ENCODE peak calls at places on chromosomes 13 and 19, in six cellular contexts. Y is cardiac muscle cell, T is AG09319, J is natural killer cell, N is HL-60, P is psoas muscle. H is an unnamed sample.

GRCh38 chr13:98977568-98978270 is at the start of gene DOCK9:
- DNase-seq in Y (peak), T (no peak), J (no peak), N (no peak), P (peak), H (no peak)

GRCh38 chr13:37138169-37138568 is 32.7 kb upstream of the CSNK1A1L start:
- DNase-seq in Y (peak), T (no peak), J (no peak), N (no peak), P (no peak), H (no peak)

GRCh38 chr13:43346427-43346826 is 323.0 kb downstream of the DNAJC15 start:
- DNase-seq in Y (peak), T (no peak), J (no peak), N (no peak), P (no peak), H (no peak)

GRCh38 chr13:99403458-99403971 is 96.3 kb upstream of the GPR183 start:
- DNase-seq in Y (no peak), T (no peak), J (peak), N (no peak), P (no peak), H (no peak)

GRCh38 chr13:23541221-23541620 is 29.0 kb upstream of the TNFRSF19 start:
- DNase-seq in Y (no peak), T (no peak), J (no peak), N (no peak), P (no peak), H (no peak)

GRCh38 chr13:73215807-73216206 is 157.0 kb downstream of the KLF5 start:
- DNase-seq in Y (peak), T (no peak), J (no peak), N (no peak), P (no peak), H (no peak)

GRCh38 chr19:33639034-33639681 is 17.4 kb downstream of the CHST8 start:
- DNase-seq in Y (no peak), T (no peak), J (no peak), N (no peak), P (no peak), H (no peak)

GRCh38 chr13:24220086-24220703 is 59.7 kb downstream of the SPATA13 start:
- DNase-seq in Y (peak), T (peak), J (no peak), N (peak), P (no peak), H (no peak)

GRCh38 chr13:83825676-83826075 is 56.6 kb downstream of the SLITRK1 start:
- DNase-seq in Y (no peak), T (no peak), J (no peak), N (no peak), P (no peak), H (no peak)

GRCh38 chr13:72258340-72258981 is 391.5 kb upstream of the DACH1 start:
- DNase-seq in Y (no peak), T (no peak), J (no peak), N (no peak), P (no peak), H (no peak)

GRCh38 chr19:2775556-2776430 is 7.3 kb downstream of the SGTA start:
- DNase-seq in Y (peak), T (no peak), J (peak), N (peak), P (peak), H (peak)

GRCh38 chr13:41547253-41548000 is 90.1 kb downstream of the RGCC start:
- DNase-seq in Y (peak), T (no peak), J (no peak), N (no peak), P (peak), H (no peak)

GRCh38 chr13:20475927-20476691 is 49.5 kb downstream of the CRYL1 start:
- DNase-seq in Y (no peak), T (no peak), J (peak), N (peak), P (no peak), H (no peak)

GRCh38 chr13:23985846-23986245 is 88.5 kb upstream of the C1QTNF9B start:
- DNase-seq in Y (no peak), T (no peak), J (no peak), N (no peak), P (no peak), H (no peak)

GRCh38 chr19:2547721-2548120 is 71.8 kb downstream of the GADD45B start:
- DNase-seq in Y (no peak), T (no peak), J (no peak), N (no peak), P (no peak), H (no peak)

GRCh38 chr19:12163841-12164240 is 945 bp downstream of the ZNF136 start:
- DNase-seq in Y (no peak), T (no peak), J (no peak), N (peak), P (no peak), H (no peak)

GRCh38 chr13:34040863-34041262 is 222.9 kb downstream of the RFC3 start:
- DNase-seq in Y (no peak), T (no peak), J (no peak), N (no peak), P (no peak), H (no peak)

GRCh38 chr13:52085416-52085815 is 43.5 kb downstream of the NEK5 start:
- DNase-seq in Y (peak), T (no peak), J (no peak), N (no peak), P (no peak), H (no peak)

GRCh38 chr19:41225238-41226052 is 6.4 kb downstream of the AXL start:
- DNase-seq in Y (peak), T (peak), J (no peak), N (no peak), P (peak), H (peak)

GRCh38 chr13:51838235-51838846 is 6.6 kb downstream of the TMEM272 start:
- DNase-seq in Y (peak), T (no peak), J (no peak), N (no peak), P (no peak), H (no peak)

GRCh38 chr19:18475004-18475453 is 37.1 kb upstream of the ISYNA1 start:
- DNase-seq in Y (no peak), T (no peak), J (no peak), N (no peak), P (no peak), H (no peak)

GRCh38 chr19:18985257-18985656 is 44.2 kb upstream of the HOMER3 start:
- DNase-seq in Y (peak), T (no peak), J (no peak), N (peak), P (no peak), H (peak)

GRCh38 chr13:31614073-31614472 is 125.3 kb upstream of the RXFP2 start:
- DNase-seq in Y (no peak), T (no peak), J (no peak), N (no peak), P (no peak), H (no peak)

GRCh38 chr13:49936943-49937273 is 768 bp upstream of the SPRYD7 start:
- DNase-seq in Y (peak), T (no peak), J (no peak), N (peak), P (no peak), H (no peak)

GRCh38 chr13:39129253-39129652 is 91.0 kb downstream of the NHLRC3 start:
- DNase-seq in Y (no peak), T (no peak), J (no peak), N (no peak), P (no peak), H (no peak)

GRCh38 chr13:90171649-90172048 is 1175.8 kb upstream of the MIR17HG start:
- DNase-seq in Y (peak), T (no peak), J (no peak), N (no peak), P (no peak), H (no peak)

GRCh38 chr19:35905178-35905727 is 2.8 kb downstream of the TYROBP start:
- DNase-seq in Y (no peak), T (no peak), J (no peak), N (no peak), P (no peak), H (no peak)

GRCh38 chr19:5011476-5012238 is 42.7 kb downstream of the KDM4B start:
- DNase-seq in Y (no peak), T (no peak), J (no peak), N (no peak), P (no peak), H (no peak)

GRCh38 chr13:99959538-99960230 is 11.9 kb downstream of the ZIC5 start:
- DNase-seq in Y (no peak), T (no peak), J (no peak), N (no peak), P (no peak), H (no peak)

GRCh38 chr19:14413355-14413754 is 5.8 kb downstream of the DDX39A start:
- DNase-seq in Y (no peak), T (no peak), J (no peak), N (no peak), P (no peak), H (no peak)

GRCh38 chr13:31765441-31765840 is 26.1 kb downstream of the RXFP2 start:
- DNase-seq in Y (peak), T (no peak), J (no peak), N (no peak), P (no peak), H (no peak)

GRCh38 chr13:54449922-54450321 is 1421.3 kb downstream of the OLFM4 start:
- DNase-seq in Y (no peak), T (no peak), J (no peak), N (no peak), P (no peak), H (no peak)

GRCh38 chr19:42252365-42253244 is 2.3 kb downstream of the ERF start:
- DNase-seq in Y (peak), T (no peak), J (no peak), N (peak), P (no peak), H (no peak)

GRCh38 chr19:925912-926594 is at the start of gene ARID3A:
- DNase-seq in Y (peak), T (no peak), J (no peak), N (peak), P (no peak), H (peak)

GRCh38 chr13:44191504-44192171 is 182.0 kb upstream of the SERP2 start:
- DNase-seq in Y (peak), T (peak), J (no peak), N (peak), P (peak), H (no peak)

GRCh38 chr13:72886272-72887062 is 104.5 kb downstream of the PIBF1 start:
- DNase-seq in Y (peak), T (no peak), J (no peak), N (no peak), P (no peak), H (no peak)

GRCh38 chr13:40910324-40911050 is 108.6 kb downstream of the ELF1 start:
- DNase-seq in Y (peak), T (no peak), J (no peak), N (no peak), P (no peak), H (no peak)

GRCh38 chr19:12777217-12778019 is 2.1 kb upstream of the HOOK2 start:
- DNase-seq in Y (peak), T (no peak), J (peak), N (peak), P (peak), H (peak)

GRCh38 chr13:100491164-100491847 is 97.3 kb downstream of the GGACT start:
- DNase-seq in Y (peak), T (no peak), J (no peak), N (no peak), P (peak), H (no peak)

DNA sequence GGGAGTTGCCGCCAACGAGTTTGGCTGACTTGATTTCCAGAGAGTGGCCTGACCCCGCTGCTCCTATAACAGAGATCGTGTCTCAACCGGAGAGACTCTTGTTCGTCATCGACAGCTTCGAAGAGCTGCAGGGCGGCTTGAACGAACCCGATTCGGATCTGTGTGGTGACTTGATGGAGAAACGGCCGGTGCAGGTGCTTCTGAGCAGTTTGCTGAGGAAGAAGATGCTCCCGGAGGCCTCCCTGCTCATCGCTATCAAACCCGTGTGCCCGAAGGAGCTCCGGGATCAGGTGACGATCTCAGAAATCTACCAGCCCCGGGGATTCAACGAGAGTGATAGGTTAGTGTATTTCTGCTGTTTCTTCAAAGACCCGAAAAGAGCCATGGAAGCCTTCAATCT is 21.6 kb downstream of the NLRP4 start:
- DNase-seq in Y (no peak), T (no peak), J (no peak), N (no peak), P (no peak), H (no peak)
- TF ChIP-seq CTCF in Y (no peak), T (no peak), J (no peak), N (no peak), P (no peak), H (no peak)

GRCh38 chr13:26971990-26972888 is 199.4 kb downstream of the USP12 start:
- DNase-seq in Y (peak), T (no peak), J (no peak), N (peak), P (no peak), H (no peak)
- TF ChIP-seq CTCF in Y (peak), T (peak), J (no peak), N (peak), P (no peak), H (peak)

GRCh38 chr19:39413903-39414608 is 1.6 kb downstream of the PLEKHG2 start:
- DNase-seq in Y (no peak), T (no peak), J (no peak), N (no peak), P (no peak), H (no peak)
- TF ChIP-seq CTCF in Y (peak), T (peak), J (no peak), N (no peak), P (no peak), H (no peak)

GRCh38 chr19:10756791-10757190 is 38.9 kb downstream of the DNM2 start:
- DNase-seq in Y (no peak), T (no peak), J (no peak), N (no peak), P (no peak), H (no peak)
- TF ChIP-seq CTCF in Y (no peak), T (no peak), J (no peak), N (no peak), P (no peak), H (no peak)

GRCh38 chr19:16202320-16203255 is 4.9 kb downstream of the AP1M1 start:
- DNase-seq in Y (no peak), T (peak), J (no peak), N (no peak), P (no peak), H (peak)

GRCh38 chr19:16199275-16199932 is 1.7 kb downstream of the AP1M1 start:
- DNase-seq in Y (no peak), T (no peak), J (no peak), N (no peak), P (no peak), H (peak)

GRCh38 chr19:16200776-16201391 is 3.2 kb downstream of the AP1M1 start:
- DNase-seq in Y (no peak), T (no peak), J (no peak), N (no peak), P (no peak), H (peak)

GRCh38 chr19:16198363-16198636 is 589 bp downstream of the AP1M1 start:
- DNase-seq in Y (no peak), T (no peak), J (no peak), N (no peak), P (no peak), H (peak)

DNA sequence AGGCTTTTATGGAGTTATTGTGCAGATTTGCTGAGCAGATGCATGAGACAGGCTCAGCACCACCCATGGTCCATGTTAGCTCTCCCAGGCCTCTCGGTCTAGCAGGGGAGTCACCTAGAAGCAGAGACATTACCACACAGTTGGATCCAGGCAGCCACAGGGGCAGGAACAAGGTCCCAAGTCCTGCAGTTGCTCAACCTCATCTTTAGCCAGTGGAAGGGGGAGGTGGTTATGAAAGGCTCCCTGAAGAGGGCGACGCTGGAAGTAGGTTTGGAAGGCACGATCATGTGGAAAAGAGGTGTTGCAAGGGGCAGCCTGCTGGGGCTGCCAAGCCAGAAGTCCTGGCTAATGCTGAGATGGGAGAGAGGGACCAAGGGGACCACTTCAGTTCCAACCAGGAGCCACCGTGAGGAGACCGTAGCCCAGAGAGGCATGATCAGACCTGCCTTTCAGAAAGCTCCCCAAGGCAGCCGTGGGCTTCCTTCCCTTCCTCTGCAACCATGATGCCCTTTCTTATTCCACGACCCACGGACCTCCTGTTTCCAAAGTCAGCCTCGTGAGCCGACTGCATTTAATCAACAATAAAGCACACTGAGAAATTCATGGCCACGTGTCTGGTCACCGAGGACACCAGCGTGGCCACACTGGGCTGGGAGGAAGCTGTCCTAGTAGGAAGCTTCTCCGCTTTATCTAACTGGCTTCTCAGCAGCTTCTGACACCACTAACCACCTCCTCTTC is 2.5 kb downstream of the AP1M1 start:
- DNase-seq in Y (peak), T (no peak), J (no peak), N (peak), P (peak), H (peak)
- TF ChIP-seq CTCF in Y (peak), T (no peak), J (no peak), N (no peak), P (no peak), H (no peak)

GRCh38 chr19:52742516-52742915 is 7.7 kb upstream of the ZNF611 start:
- DNase-seq in Y (no peak), T (no peak), J (no peak), N (no peak), P (no peak), H (no peak)

GRCh38 chr19:52749780-52750179 is 14.9 kb upstream of the ZNF611 start:
- DNase-seq in Y (no peak), T (no peak), J (no peak), N (no peak), P (no peak), H (no peak)

GRCh38 chr19:52748336-52748950 is 13.6 kb upstream of the ZNF611 start:
- DNase-seq in Y (peak), T (peak), J (no peak), N (peak), P (peak), H (no peak)
- TF ChIP-seq CTCF in Y (peak), T (peak), J (peak), N (no peak), P (peak), H (peak)

DNA sequence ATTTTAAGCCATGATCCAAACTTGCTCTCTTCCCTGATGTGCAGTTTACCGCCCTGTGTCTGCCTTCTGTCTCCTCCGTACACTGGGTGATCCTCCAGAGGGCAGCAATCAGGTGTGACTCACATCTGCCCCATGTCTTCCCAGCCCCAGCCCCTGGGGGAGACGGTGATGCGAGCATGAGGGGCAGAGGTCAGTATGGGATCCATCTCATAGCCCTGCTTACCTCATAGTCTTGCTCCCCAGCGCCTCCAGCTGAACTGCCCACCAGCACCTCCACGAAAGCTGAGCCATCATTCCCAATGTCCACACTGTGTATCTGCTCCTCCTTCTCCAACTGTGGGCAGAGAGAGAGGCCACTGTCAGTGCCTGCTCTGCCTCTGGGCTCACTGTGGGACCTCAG is 14.6 kb downstream of the XRCC1 start:
- DNase-seq in Y (no peak), T (no peak), J (no peak), N (no peak), P (no peak), H (no peak)
- TF ChIP-seq CTCF in Y (no peak), T (no peak), J (no peak), N (peak), P (no peak), H (no peak)

GRCh38 chr19:58500242-58500641 is 11.6 kb downstream of the SLC27A5 start:
- DNase-seq in Y (no peak), T (no peak), J (no peak), N (no peak), P (no peak), H (no peak)

GRCh38 chr19:58498316-58499020 is 13.3 kb downstream of the SLC27A5 start:
- DNase-seq in Y (no peak), T (no peak), J (no peak), N (no peak), P (no peak), H (no peak)

GRCh38 chr19:58497634-58498170 is 14.1 kb downstream of the SLC27A5 start:
- DNase-seq in Y (no peak), T (no peak), J (no peak), N (no peak), P (no peak), H (no peak)

GRCh38 chr19:58499021-58499927 is 12.5 kb downstream of the SLC27A5 start:
- DNase-seq in Y (peak), T (peak), J (peak), N (peak), P (peak), H (peak)
- TF ChIP-seq CTCF in Y (peak), T (peak), J (peak), N (no peak), P (peak), H (peak)

DNA sequence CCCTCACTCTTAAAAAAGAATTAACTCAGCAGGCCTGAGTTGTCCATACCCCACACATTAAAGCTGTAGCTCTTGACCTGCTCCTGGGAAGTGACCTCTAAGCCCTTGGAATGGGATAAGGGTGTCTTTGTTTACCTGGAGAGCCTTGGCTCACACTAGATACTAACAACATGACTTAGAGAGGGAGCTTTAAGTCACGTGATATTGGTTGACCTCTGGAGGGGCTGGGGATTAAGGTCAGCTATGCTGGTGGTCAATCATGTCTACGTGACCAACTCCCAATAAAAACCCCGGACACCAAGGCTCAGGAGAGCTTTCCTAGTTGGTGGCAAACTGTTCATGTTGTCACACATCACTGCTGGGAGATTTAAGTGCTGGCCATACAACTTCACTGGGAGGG is 2.9 kb downstream of the NWD1 start:
- DNase-seq in Y (no peak), T (no peak), J (no peak), N (no peak), P (no peak), H (no peak)
- TF ChIP-seq CTCF in Y (no peak), T (no peak), J (no peak), N (no peak), P (no peak), H (no peak)

GRCh38 chr13:21670006-21670882 is 629 bp upstream of the FGF9 start:
- DNase-seq in Y (peak), T (no peak), J (peak), N (peak), P (peak), H (no peak)
- TF ChIP-seq CTCF in Y (peak), T (peak), J (no peak), N (no peak), P (no peak), H (no peak)